ENCODE peak calls at places on chromosome 16, in seven cellular contexts. B is tibial artery, T is stomach, D is cardiac muscle cell, F is BJ, O is Panc1, V is colonic mucosa. Y is an unnamed sample.
A peak's percentile ranks its signal among the peaks of the same experiment; 100 is the strongest.

GRCh38 chr16:8905168-8905762 is 23.1 kb downstream of the LITAFD start:
- DNase-seq in B (no peak), O (peak; percentile 35), T (no peak), V (no peak), F (no peak), D (peak; percentile 37), Y (peak; percentile 19)

GRCh38 chr16:88387177-88387576 is 4.4 kb downstream of the ZNF469 start:
- DNase-seq in V (no peak), O (no peak), B (no peak), D (no peak), T (no peak), F (no peak), Y (no peak)

GRCh38 chr16:69106491-69107291 is 1.2 kb downstream of the HAS3 start:
- DNase-seq in B (no peak), D (peak; percentile 25), T (no peak), F (no peak), V (peak; percentile 29), O (no peak), Y (no peak)

GRCh38 chr16:68936729-68937631 is 93.6 kb downstream of the TANGO6 start:
- DNase-seq in V (no peak), F (peak; percentile 47), D (no peak), O (no peak), T (no peak), B (no peak), Y (peak; percentile 98)

GRCh38 chr16:75244844-75245758 is 6.3 kb downstream of the BCAR1 start:
- DNase-seq in B (peak; percentile 88), T (peak; percentile 94), F (peak; percentile 80), D (peak; percentile 90), V (peak; percentile 65), O (peak; percentile 74), Y (peak; percentile 86)

GRCh38 chr16:4290236-4290830 is 17.5 kb upstream of the TFAP4 start:
- DNase-seq in T (no peak), F (peak; percentile 52), O (peak; percentile 96), D (peak; percentile 19), V (no peak), B (no peak), Y (no peak)

GRCh38 chr16:30934827-30935557 is 11.6 kb downstream of the FBXL19 start:
- DNase-seq in D (peak; percentile 58), O (no peak), V (peak; percentile 52), B (peak; percentile 55), T (peak; percentile 37), F (no peak), Y (peak; percentile 35)

GRCh38 chr16:23952128-23953041 is 116.6 kb downstream of the PRKCB start:
- DNase-seq in B (peak; percentile 29), O (no peak), V (peak; percentile 22), D (peak; percentile 39), T (no peak), F (peak; percentile 5), Y (no peak)

GRCh38 chr16:66581246-66581952 is 2.1 kb downstream of the CMTM2 start:
- DNase-seq in B (no peak), T (no peak), F (no peak), D (no peak), O (no peak), V (no peak), Y (no peak)

GRCh38 chr16:8882725-8883377 is 700 bp downstream of the LITAFD start:
- DNase-seq in V (no peak), O (no peak), T (no peak), B (no peak), F (no peak), D (no peak), Y (no peak)

GRCh38 chr16:81473969-81474959 is 29.7 kb downstream of the CMIP start:
- DNase-seq in B (no peak), O (no peak), D (no peak), F (no peak), T (no peak), V (no peak), Y (no peak)

GRCh38 chr16:85332175-85332574 is 219.9 kb upstream of the CIBAR2 start:
- DNase-seq in T (no peak), O (no peak), B (no peak), F (no peak), V (no peak), D (no peak), Y (no peak)

GRCh38 chr16:5374184-5374583 is 276.6 kb upstream of the EEF2KMT start:
- DNase-seq in B (no peak), F (no peak), T (no peak), V (no peak), O (no peak), D (no peak), Y (no peak)

GRCh38 chr16:4338125-4338582 is 13.0 kb downstream of the PAM16 start:
- DNase-seq in V (no peak), O (no peak), B (no peak), D (no peak), T (no peak), F (no peak), Y (no peak)

GRCh38 chr16:69328854-69329316 is 1.5 kb downstream of the PDF start:
- DNase-seq in B (peak; percentile 2), T (no peak), D (no peak), V (no peak), O (no peak), F (no peak), Y (no peak)

GRCh38 chr16:27785307-27785678 is 235.3 kb downstream of the KATNIP start:
- DNase-seq in B (no peak), O (no peak), V (no peak), F (no peak), T (no peak), D (no peak), Y (no peak)

GRCh38 chr16:3193221-3194212 is 5.5 kb downstream of the OR1F1 start:
- DNase-seq in B (no peak), T (no peak), O (peak; percentile 65), F (no peak), D (no peak), V (no peak), Y (no peak)

DNA sequence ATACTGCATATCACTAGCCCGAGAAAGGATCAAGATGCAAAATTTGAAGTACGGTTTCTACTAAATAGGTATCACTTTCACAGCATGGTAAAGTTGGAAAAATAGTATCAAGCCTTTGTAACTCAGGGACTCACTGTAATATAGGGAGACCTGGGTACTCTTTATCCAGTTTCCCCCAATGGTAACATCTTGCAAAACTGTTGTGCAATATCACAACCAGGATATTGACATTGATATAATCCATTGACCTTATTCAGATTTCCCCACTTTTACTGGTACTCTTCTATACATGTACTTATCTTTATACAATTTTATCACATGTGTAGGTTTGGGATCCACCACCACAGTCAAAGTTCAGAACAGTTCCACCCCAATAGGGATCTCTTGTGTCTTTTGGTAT is 20.4 kb upstream of the GINS3 start:
- DNase-seq in V (no peak), F (no peak), D (no peak), B (no peak), O (no peak), T (no peak), Y (no peak)
- TF ChIP-seq CTCF in V (no peak), F (no peak), D (no peak), B (no peak), O (no peak), T (no peak), Y (no peak)

DNA sequence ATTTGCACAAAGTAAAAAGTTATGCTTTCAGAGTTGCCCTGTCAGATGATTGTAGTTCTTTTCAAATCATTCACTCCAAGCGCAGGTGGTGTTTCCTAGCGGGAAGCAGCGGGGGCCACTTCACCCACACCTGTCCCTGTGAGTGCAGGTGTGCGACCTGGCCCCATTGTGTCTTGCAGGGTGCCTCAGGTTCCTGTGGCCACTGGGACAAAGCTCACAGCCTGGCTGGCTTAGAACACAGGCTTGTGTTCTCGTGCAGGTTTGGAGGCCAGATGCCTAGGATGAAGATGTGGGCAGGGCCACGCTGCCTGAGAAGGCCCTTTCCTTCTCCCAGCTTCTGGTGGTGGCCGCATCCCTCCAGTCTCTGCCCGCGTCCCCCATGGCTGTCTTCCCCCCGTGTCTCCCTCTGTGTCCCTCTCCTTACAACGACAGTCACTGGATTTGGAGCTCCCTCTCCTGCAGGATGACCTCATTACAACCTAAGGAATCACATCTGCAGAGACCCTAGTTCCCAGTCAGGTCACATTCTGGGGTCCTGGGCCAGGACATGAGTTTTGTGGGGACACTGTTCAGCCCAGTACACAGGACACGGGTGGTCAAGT is 90.5 kb downstream of the NPIPB11 start:
- DNase-seq in T (no peak), D (no peak), O (no peak), V (no peak), B (no peak), F (no peak), Y (no peak)
- TF ChIP-seq CTCF in T (no peak), D (no peak), O (peak; percentile 68), V (no peak), B (peak; percentile 35), F (no peak), Y (peak; percentile 39)

GRCh38 chr16:11698271-11698689 is 30.0 kb downstream of the SNN start:
- DNase-seq in B (no peak), T (no peak), V (no peak), O (no peak), F (no peak), D (no peak), Y (peak; percentile 42)
- TF ChIP-seq CTCF in B (no peak), T (no peak), V (no peak), O (no peak), F (no peak), D (no peak), Y (peak; percentile 54)

GRCh38 chr16:71542377-71542776 is 16.2 kb downstream of the CHST4 start:
- DNase-seq in V (peak; percentile 68), D (peak; percentile 63), T (peak; percentile 48), O (peak; percentile 25), B (peak; percentile 46), F (no peak), Y (peak; percentile 44)

GRCh38 chr16:71536752-71537499 is 10.7 kb downstream of the CHST4 start:
- DNase-seq in O (no peak), B (no peak), F (no peak), D (no peak), V (no peak), T (no peak), Y (no peak)

GRCh38 chr16:71537643-71538042 is 11.4 kb downstream of the CHST4 start:
- DNase-seq in F (no peak), T (no peak), B (no peak), O (no peak), D (peak; percentile 56), V (peak; percentile 44), Y (peak; percentile 53)
- TF ChIP-seq CTCF in F (peak; percentile 68), T (no peak), B (no peak), O (peak; percentile 67), D (peak; percentile 69), V (peak; percentile 53), Y (peak; percentile 71)

Y was measured in foreskin keratinocyte.